ENCODE peak calls at places on chromosomes 12 and 14, in six cellular contexts. One of them, this sample, is unnamed. For H3K36me3, the result is how much of the 10 kb centered on the place peaks cover.

GRCh38 chr12:5073838-5074237 is 30.2 kb downstream of the KCNA5 start:
- DNase-seq in Caco-2: peak
- DNase-seq in Peyer's patch: no peak
- DNase-seq in Panc1: no peak
- DNase-seq in fibroblast of lung: no peak
- DNase-seq in CD8-positive, alpha-beta T cell: no peak
- DNase-seq in this sample: no peak

GRCh38 chr12:1456885-1457284 is 137.5 kb downstream of the FBXL14 start:
- DNase-seq in CD8-positive, alpha-beta T cell: no peak
- DNase-seq in fibroblast of lung: no peak
- DNase-seq in Peyer's patch: no peak
- DNase-seq in Panc1: no peak
- DNase-seq in Caco-2: no peak
- DNase-seq in this sample: no peak

GRCh38 chr12:111758120-111758561 is 8.6 kb upstream of the ALDH2 start:
- DNase-seq in CD8-positive, alpha-beta T cell: no peak
- DNase-seq in Panc1: no peak
- DNase-seq in Caco-2: no peak
- DNase-seq in fibroblast of lung: no peak
- DNase-seq in Peyer's patch: no peak
- DNase-seq in this sample: no peak

GRCh38 chr12:3727877-3728632 is 24.9 kb downstream of the CRACR2A start:
- DNase-seq in Panc1: no peak
- DNase-seq in Peyer's patch: no peak
- DNase-seq in fibroblast of lung: peak
- DNase-seq in CD8-positive, alpha-beta T cell: peak
- DNase-seq in Caco-2: no peak
- DNase-seq in this sample: peak

GRCh38 chr12:43115441-43116160 is 436.4 kb downstream of the ADAMTS20 start:
- DNase-seq in CD8-positive, alpha-beta T cell: no peak
- DNase-seq in Caco-2: no peak
- DNase-seq in Peyer's patch: no peak
- DNase-seq in Panc1: no peak
- DNase-seq in fibroblast of lung: no peak
- DNase-seq in this sample: no peak

GRCh38 chr12:86137936-86138335 is 118.3 kb downstream of the MGAT4C start:
- DNase-seq in Caco-2: no peak
- DNase-seq in fibroblast of lung: peak
- DNase-seq in Peyer's patch: no peak
- DNase-seq in Panc1: no peak
- DNase-seq in CD8-positive, alpha-beta T cell: no peak
- DNase-seq in this sample: no peak

GRCh38 chr14:69685217-69685616 is 73.8 kb downstream of the SUSD6 start:
- DNase-seq in Caco-2: no peak
- DNase-seq in CD8-positive, alpha-beta T cell: no peak
- DNase-seq in Panc1: peak
- DNase-seq in Peyer's patch: no peak
- DNase-seq in fibroblast of lung: peak
- DNase-seq in this sample: no peak

GRCh38 chr12:6696690-6697583 is 3.7 kb downstream of the PIANP start:
- DNase-seq in Caco-2: no peak
- DNase-seq in Panc1: no peak
- DNase-seq in CD8-positive, alpha-beta T cell: no peak
- DNase-seq in fibroblast of lung: no peak
- DNase-seq in Peyer's patch: no peak
- DNase-seq in this sample: peak

GRCh38 chr14:23512156-23512555 is 39.4 kb downstream of the ZFHX2 start:
- DNase-seq in Caco-2: no peak
- DNase-seq in Peyer's patch: no peak
- DNase-seq in fibroblast of lung: peak
- DNase-seq in CD8-positive, alpha-beta T cell: peak
- DNase-seq in Panc1: no peak
- DNase-seq in this sample: no peak

GRCh38 chr14:70000601-70001000 is 121.4 kb downstream of the SMOC1 start:
- DNase-seq in Panc1: no peak
- DNase-seq in Peyer's patch: no peak
- DNase-seq in Caco-2: no peak
- DNase-seq in CD8-positive, alpha-beta T cell: no peak
- DNase-seq in fibroblast of lung: peak
- DNase-seq in this sample: no peak

GRCh38 chr14:42541535-42542001 is 934.9 kb downstream of the LRFN5 start:
- DNase-seq in CD8-positive, alpha-beta T cell: no peak
- DNase-seq in Panc1: no peak
- DNase-seq in fibroblast of lung: peak
- DNase-seq in Caco-2: no peak
- DNase-seq in Peyer's patch: no peak
- DNase-seq in this sample: no peak

GRCh38 chr12:10701226-10701681 is 21.9 kb downstream of the YBX3 start:
- DNase-seq in Caco-2: no peak
- DNase-seq in CD8-positive, alpha-beta T cell: no peak
- DNase-seq in Panc1: no peak
- DNase-seq in Peyer's patch: no peak
- DNase-seq in fibroblast of lung: no peak
- DNase-seq in this sample: no peak

GRCh38 chr12:22276846-22277245 is 57.7 kb downstream of the ST8SIA1 start:
- DNase-seq in Panc1: no peak
- DNase-seq in CD8-positive, alpha-beta T cell: no peak
- DNase-seq in fibroblast of lung: no peak
- DNase-seq in Caco-2: no peak
- DNase-seq in Peyer's patch: no peak
- DNase-seq in this sample: no peak

GRCh38 chr12:124929649-124930419 is 15.4 kb upstream of the UBC start:
- DNase-seq in CD8-positive, alpha-beta T cell: no peak
- DNase-seq in fibroblast of lung: no peak
- DNase-seq in Peyer's patch: no peak
- DNase-seq in Panc1: no peak
- DNase-seq in Caco-2: no peak
- DNase-seq in this sample: no peak

GRCh38 chr12:726281-727140 is 25.9 kb upstream of the WNK1 start:
- DNase-seq in CD8-positive, alpha-beta T cell: peak
- DNase-seq in Caco-2: no peak
- DNase-seq in Peyer's patch: no peak
- DNase-seq in Panc1: peak
- DNase-seq in fibroblast of lung: peak
- DNase-seq in this sample: no peak

GRCh38 chr14:75542585-75543091 is 20.4 kb downstream of the BATF start:
- DNase-seq in Panc1: no peak
- DNase-seq in Peyer's patch: no peak
- DNase-seq in fibroblast of lung: peak
- DNase-seq in CD8-positive, alpha-beta T cell: peak
- DNase-seq in Caco-2: no peak
- DNase-seq in this sample: peak

GRCh38 chr12:3832738-3833137 is 40.5 kb downstream of the PARP11 start:
- DNase-seq in Caco-2: no peak
- DNase-seq in Panc1: no peak
- DNase-seq in fibroblast of lung: no peak
- DNase-seq in Peyer's patch: no peak
- DNase-seq in CD8-positive, alpha-beta T cell: no peak
- DNase-seq in this sample: no peak

GRCh38 chr14:101600891-101601602 is 39.8 kb downstream of the DIO3 start:
- DNase-seq in CD8-positive, alpha-beta T cell: no peak
- DNase-seq in Peyer's patch: peak
- DNase-seq in Caco-2: no peak
- DNase-seq in Panc1: no peak
- DNase-seq in fibroblast of lung: no peak
- DNase-seq in this sample: no peak

GRCh38 chr14:21486640-21487087 is 9.7 kb downstream of the TOX4 start:
- DNase-seq in Panc1: no peak
- DNase-seq in Caco-2: no peak
- DNase-seq in CD8-positive, alpha-beta T cell: no peak
- DNase-seq in fibroblast of lung: peak
- DNase-seq in Peyer's patch: no peak
- DNase-seq in this sample: no peak

GRCh38 chr12:109771746-109772621 is 58.4 kb downstream of the FAM222A start:
- DNase-seq in Caco-2: no peak
- DNase-seq in CD8-positive, alpha-beta T cell: no peak
- DNase-seq in Peyer's patch: peak
- DNase-seq in fibroblast of lung: no peak
- DNase-seq in Panc1: no peak
- DNase-seq in this sample: no peak

GRCh38 chr14:89214221-89214965 is 202.6 kb downstream of the FOXN3 start:
- DNase-seq in Panc1: no peak
- DNase-seq in Peyer's patch: peak
- DNase-seq in Caco-2: peak
- DNase-seq in fibroblast of lung: peak
- DNase-seq in CD8-positive, alpha-beta T cell: no peak
- DNase-seq in this sample: no peak

GRCh38 chr14:23360496-23360895 is 4.5 kb downstream of the EFS start:
- DNase-seq in CD8-positive, alpha-beta T cell: no peak
- DNase-seq in fibroblast of lung: no peak
- DNase-seq in Panc1: no peak
- DNase-seq in Peyer's patch: no peak
- DNase-seq in Caco-2: no peak
- DNase-seq in this sample: no peak

GRCh38 chr14:22811752-22812151 is 3.5 kb downstream of the SLC7A7 start:
- DNase-seq in Peyer's patch: no peak
- DNase-seq in fibroblast of lung: peak
- DNase-seq in Panc1: no peak
- DNase-seq in Caco-2: no peak
- DNase-seq in CD8-positive, alpha-beta T cell: no peak
- DNase-seq in this sample: no peak

DNA sequence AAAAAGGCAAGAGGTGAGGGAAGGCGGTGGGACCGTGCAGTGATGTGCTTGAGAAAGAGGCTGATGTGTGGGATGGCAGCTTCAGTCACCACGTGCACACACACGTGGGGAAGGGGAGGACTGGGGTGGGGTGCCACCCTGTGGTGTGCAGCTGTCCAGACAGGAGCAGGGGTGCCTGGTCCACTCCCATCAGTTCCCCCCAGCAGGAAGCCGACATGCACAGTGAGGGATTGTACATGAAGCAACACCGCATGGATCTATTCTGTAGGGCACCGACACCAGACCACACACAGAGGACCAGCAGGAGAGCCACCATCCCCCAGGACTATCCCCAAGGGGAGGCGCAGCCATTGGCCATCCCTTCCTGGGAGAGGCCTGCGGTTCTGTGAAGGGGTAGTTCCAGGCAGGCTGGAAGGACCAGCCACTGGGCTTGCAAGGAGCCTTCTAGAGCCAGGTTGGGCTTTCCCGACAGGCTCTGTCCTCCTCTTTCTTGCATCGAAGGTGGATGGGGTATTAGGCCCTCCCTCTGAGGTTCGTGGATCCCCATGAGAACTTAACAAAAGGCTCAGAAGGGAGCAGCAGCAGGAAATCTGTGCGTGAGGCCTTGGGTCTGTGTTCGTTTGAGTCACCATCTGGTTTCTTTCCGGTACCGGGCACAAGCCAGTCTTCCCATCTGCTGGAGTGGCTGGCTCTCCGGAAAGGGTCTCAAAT is 59.7 kb downstream of the PLEKHG3 start:
- DNase-seq in Panc1: no peak
- DNase-seq in Caco-2: peak
- DNase-seq in CD8-positive, alpha-beta T cell: no peak
- DNase-seq in fibroblast of lung: peak
- DNase-seq in Peyer's patch: peak
- DNase-seq in this sample: no peak
- TF ChIP-seq CTCF in Panc1: no peak
- TF ChIP-seq CTCF in Caco-2: peak
- TF ChIP-seq CTCF in CD8-positive, alpha-beta T cell: no peak
- TF ChIP-seq CTCF in fibroblast of lung: no peak
- TF ChIP-seq CTCF in Peyer's patch: no peak
- TF ChIP-seq CTCF in this sample: peak

GRCh38 chr12:98999569-98999968 is 354.5 kb downstream of the APAF1 start:
- DNase-seq in Panc1: no peak
- DNase-seq in Caco-2: no peak
- DNase-seq in fibroblast of lung: no peak
- DNase-seq in CD8-positive, alpha-beta T cell: no peak
- DNase-seq in Peyer's patch: no peak
- DNase-seq in this sample: no peak

GRCh38 chr12:98997899-98998298 is 352.8 kb downstream of the APAF1 start:
- DNase-seq in CD8-positive, alpha-beta T cell: no peak
- DNase-seq in Caco-2: no peak
- DNase-seq in Panc1: no peak
- DNase-seq in fibroblast of lung: no peak
- DNase-seq in Peyer's patch: no peak
- DNase-seq in this sample: no peak

GRCh38 chr12:98998697-98999299 is 353.7 kb downstream of the APAF1 start:
- DNase-seq in Peyer's patch: no peak
- DNase-seq in Caco-2: peak
- DNase-seq in Panc1: peak
- DNase-seq in fibroblast of lung: peak
- DNase-seq in CD8-positive, alpha-beta T cell: no peak
- DNase-seq in this sample: no peak
- H3K36me3 ChIP-seq in Peyer's patch: under half
- H3K36me3 ChIP-seq in Caco-2: under half
- H3K36me3 ChIP-seq in Panc1: under half
- H3K36me3 ChIP-seq in fibroblast of lung: under half
- H3K36me3 ChIP-seq in CD8-positive, alpha-beta T cell: under half
- H3K36me3 ChIP-seq in this sample: under half

GRCh38 chr12:26935636-26936378 is 2.0 kb downstream of the INTS13 start:
- DNase-seq in Panc1: no peak
- DNase-seq in CD8-positive, alpha-beta T cell: no peak
- DNase-seq in fibroblast of lung: no peak
- DNase-seq in Peyer's patch: no peak
- DNase-seq in Caco-2: no peak
- DNase-seq in this sample: no peak
- H3K4me3 ChIP-seq in Panc1: peak
- H3K4me3 ChIP-seq in CD8-positive, alpha-beta T cell: peak
- H3K4me3 ChIP-seq in fibroblast of lung: peak
- H3K4me3 ChIP-seq in Peyer's patch: no peak
- H3K4me3 ChIP-seq in Caco-2: no peak
- H3K4me3 ChIP-seq in this sample: peak

GRCh38 chr12:115470977-115471376 is 787.0 kb upstream of the TBX3 start:
- DNase-seq in Peyer's patch: no peak
- DNase-seq in Panc1: no peak
- DNase-seq in Caco-2: no peak
- DNase-seq in fibroblast of lung: no peak
- DNase-seq in CD8-positive, alpha-beta T cell: no peak
- DNase-seq in this sample: no peak

GRCh38 chr12:115467531-115467930 is 783.6 kb upstream of the TBX3 start:
- DNase-seq in CD8-positive, alpha-beta T cell: no peak
- DNase-seq in Caco-2: no peak
- DNase-seq in Panc1: no peak
- DNase-seq in Peyer's patch: no peak
- DNase-seq in fibroblast of lung: peak
- DNase-seq in this sample: no peak

GRCh38 chr12:115466076-115466475 is 782.1 kb upstream of the TBX3 start:
- DNase-seq in Panc1: no peak
- DNase-seq in Caco-2: no peak
- DNase-seq in Peyer's patch: no peak
- DNase-seq in fibroblast of lung: peak
- DNase-seq in CD8-positive, alpha-beta T cell: no peak
- DNase-seq in this sample: no peak

GRCh38 chr12:115470526-115470925 is 786.6 kb upstream of the TBX3 start:
- DNase-seq in CD8-positive, alpha-beta T cell: no peak
- DNase-seq in Caco-2: no peak
- DNase-seq in Peyer's patch: peak
- DNase-seq in fibroblast of lung: no peak
- DNase-seq in Panc1: no peak
- DNase-seq in this sample: no peak

DNA sequence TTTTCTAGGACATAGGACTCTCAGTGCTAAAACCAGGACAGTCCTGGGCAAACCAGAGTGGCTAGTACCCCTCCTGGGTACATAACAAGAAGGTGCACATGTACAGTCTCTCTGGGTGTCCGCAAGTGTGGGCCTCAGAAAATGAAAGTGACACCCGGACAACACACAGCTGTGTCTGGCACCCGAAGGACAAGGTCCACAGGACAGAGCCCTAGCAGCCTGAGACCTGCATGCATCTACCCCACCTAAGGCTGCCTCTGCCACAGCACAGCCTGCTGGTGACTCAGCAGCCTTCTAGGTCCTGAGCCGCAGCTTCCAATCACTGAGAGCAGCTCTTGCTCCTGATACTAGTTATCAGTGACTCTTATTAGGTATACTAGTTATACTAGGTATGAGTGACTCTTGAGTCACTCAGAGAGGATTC is 784.1 kb upstream of the TBX3 start:
- DNase-seq in Caco-2: peak
- DNase-seq in Peyer's patch: peak
- DNase-seq in Panc1: no peak
- DNase-seq in fibroblast of lung: peak
- DNase-seq in CD8-positive, alpha-beta T cell: no peak
- DNase-seq in this sample: no peak
- TF ChIP-seq CTCF in Caco-2: peak
- TF ChIP-seq CTCF in Peyer's patch: peak
- TF ChIP-seq CTCF in Panc1: no peak
- TF ChIP-seq CTCF in fibroblast of lung: no peak
- TF ChIP-seq CTCF in CD8-positive, alpha-beta T cell: no peak
- TF ChIP-seq CTCF in this sample: peak